ENCODE peak calls at places on chromosomes 12 and 14, in nine cellular contexts. One of them, this sample, is unnamed.

GRCh38 chr14:104239185-104239775 is 100.9 kb downstream of the KIF26A start:
- DNase-seq in NCI-H2029 treated with DMSO at 0.1 percent for 48 hours: no peak
- DNase-seq in stimulated activated CD8-positive, alpha-beta memory T cell treated with anti-CD3 and anti-CD28 coated beads, Interleukin-12 subunit alpha, Interleukin-12 subunit beta, amount 100 ng/mL, for 4 hours: no peak
- DNase-seq in T-helper 22 cell: no peak
- DNase-seq in stimulated activated CD4-positive, alpha-beta T cell treated with anti-CD3 and anti-CD28 coated beads, Interleukin-12 subunit alpha, Interleukin-12 subunit beta, amount 100 ng/mL, for 24 hours: no peak
- DNase-seq in RWPE1: no peak
- DNase-seq in bronchial epithelial cell: no peak
- DNase-seq in sciatic nerve: no peak
- DNase-seq in colonic mucosa: no peak
- DNase-seq in this sample: no peak

GRCh38 chr14:75831455-75831854 is 150.3 kb downstream of the TGFB3 start:
- DNase-seq in bronchial epithelial cell: peak
- DNase-seq in RWPE1: no peak
- DNase-seq in NCI-H2029 treated with DMSO at 0.1 percent for 48 hours: peak
- DNase-seq in sciatic nerve: peak
- DNase-seq in T-helper 22 cell: no peak
- DNase-seq in stimulated activated CD4-positive, alpha-beta T cell treated with anti-CD3 and anti-CD28 coated beads, Interleukin-12 subunit alpha, Interleukin-12 subunit beta, amount 100 ng/mL, for 24 hours: no peak
- DNase-seq in stimulated activated CD8-positive, alpha-beta memory T cell treated with anti-CD3 and anti-CD28 coated beads, Interleukin-12 subunit alpha, Interleukin-12 subunit beta, amount 100 ng/mL, for 4 hours: peak
- DNase-seq in colonic mucosa: peak
- DNase-seq in this sample: peak

GRCh38 chr14:44803239-44803905 is 158.4 kb downstream of the KLHL28 start:
- DNase-seq in bronchial epithelial cell: peak
- DNase-seq in colonic mucosa: no peak
- DNase-seq in stimulated activated CD4-positive, alpha-beta T cell treated with anti-CD3 and anti-CD28 coated beads, Interleukin-12 subunit alpha, Interleukin-12 subunit beta, amount 100 ng/mL, for 24 hours: no peak
- DNase-seq in sciatic nerve: no peak
- DNase-seq in stimulated activated CD8-positive, alpha-beta memory T cell treated with anti-CD3 and anti-CD28 coated beads, Interleukin-12 subunit alpha, Interleukin-12 subunit beta, amount 100 ng/mL, for 4 hours: no peak
- DNase-seq in RWPE1: peak
- DNase-seq in NCI-H2029 treated with DMSO at 0.1 percent for 48 hours: peak
- DNase-seq in T-helper 22 cell: no peak
- DNase-seq in this sample: peak

GRCh38 chr14:101503431-101504095 is 57.7 kb upstream of the DIO3 start:
- DNase-seq in stimulated activated CD4-positive, alpha-beta T cell treated with anti-CD3 and anti-CD28 coated beads, Interleukin-12 subunit alpha, Interleukin-12 subunit beta, amount 100 ng/mL, for 24 hours: no peak
- DNase-seq in colonic mucosa: no peak
- DNase-seq in NCI-H2029 treated with DMSO at 0.1 percent for 48 hours: no peak
- DNase-seq in bronchial epithelial cell: no peak
- DNase-seq in T-helper 22 cell: no peak
- DNase-seq in RWPE1: no peak
- DNase-seq in stimulated activated CD8-positive, alpha-beta memory T cell treated with anti-CD3 and anti-CD28 coated beads, Interleukin-12 subunit alpha, Interleukin-12 subunit beta, amount 100 ng/mL, for 4 hours: no peak
- DNase-seq in sciatic nerve: peak
- DNase-seq in this sample: no peak

GRCh38 chr14:50062438-50063039 is 53.8 kb downstream of the VCPKMT start:
- DNase-seq in stimulated activated CD8-positive, alpha-beta memory T cell treated with anti-CD3 and anti-CD28 coated beads, Interleukin-12 subunit alpha, Interleukin-12 subunit beta, amount 100 ng/mL, for 4 hours: peak
- DNase-seq in T-helper 22 cell: peak
- DNase-seq in RWPE1: peak
- DNase-seq in bronchial epithelial cell: peak
- DNase-seq in NCI-H2029 treated with DMSO at 0.1 percent for 48 hours: no peak
- DNase-seq in stimulated activated CD4-positive, alpha-beta T cell treated with anti-CD3 and anti-CD28 coated beads, Interleukin-12 subunit alpha, Interleukin-12 subunit beta, amount 100 ng/mL, for 24 hours: peak
- DNase-seq in sciatic nerve: peak
- DNase-seq in colonic mucosa: peak
- DNase-seq in this sample: no peak

GRCh38 chr14:56814468-56815074 is 4.3 kb upstream of the OTX2 start:
- DNase-seq in colonic mucosa: no peak
- DNase-seq in sciatic nerve: no peak
- DNase-seq in T-helper 22 cell: no peak
- DNase-seq in stimulated activated CD4-positive, alpha-beta T cell treated with anti-CD3 and anti-CD28 coated beads, Interleukin-12 subunit alpha, Interleukin-12 subunit beta, amount 100 ng/mL, for 24 hours: no peak
- DNase-seq in bronchial epithelial cell: no peak
- DNase-seq in stimulated activated CD8-positive, alpha-beta memory T cell treated with anti-CD3 and anti-CD28 coated beads, Interleukin-12 subunit alpha, Interleukin-12 subunit beta, amount 100 ng/mL, for 4 hours: no peak
- DNase-seq in RWPE1: no peak
- DNase-seq in NCI-H2029 treated with DMSO at 0.1 percent for 48 hours: no peak
- DNase-seq in this sample: no peak

GRCh38 chr12:2101798-2102197 is 49.0 kb downstream of the CACNA1C start:
- DNase-seq in stimulated activated CD4-positive, alpha-beta T cell treated with anti-CD3 and anti-CD28 coated beads, Interleukin-12 subunit alpha, Interleukin-12 subunit beta, amount 100 ng/mL, for 24 hours: no peak
- DNase-seq in sciatic nerve: peak
- DNase-seq in colonic mucosa: no peak
- DNase-seq in T-helper 22 cell: no peak
- DNase-seq in stimulated activated CD8-positive, alpha-beta memory T cell treated with anti-CD3 and anti-CD28 coated beads, Interleukin-12 subunit alpha, Interleukin-12 subunit beta, amount 100 ng/mL, for 4 hours: no peak
- DNase-seq in NCI-H2029 treated with DMSO at 0.1 percent for 48 hours: no peak
- DNase-seq in bronchial epithelial cell: no peak
- DNase-seq in RWPE1: no peak
- DNase-seq in this sample: no peak

GRCh38 chr14:93999573-93999972 is 2.5 kb downstream of the CCDC197 start:
- DNase-seq in RWPE1: no peak
- DNase-seq in sciatic nerve: no peak
- DNase-seq in colonic mucosa: no peak
- DNase-seq in bronchial epithelial cell: no peak
- DNase-seq in NCI-H2029 treated with DMSO at 0.1 percent for 48 hours: no peak
- DNase-seq in stimulated activated CD4-positive, alpha-beta T cell treated with anti-CD3 and anti-CD28 coated beads, Interleukin-12 subunit alpha, Interleukin-12 subunit beta, amount 100 ng/mL, for 24 hours: no peak
- DNase-seq in T-helper 22 cell: no peak
- DNase-seq in stimulated activated CD8-positive, alpha-beta memory T cell treated with anti-CD3 and anti-CD28 coated beads, Interleukin-12 subunit alpha, Interleukin-12 subunit beta, amount 100 ng/mL, for 4 hours: no peak
- DNase-seq in this sample: no peak

GRCh38 chr14:100673085-100673806 is 53.4 kb upstream of the DLK1 start:
- DNase-seq in stimulated activated CD4-positive, alpha-beta T cell treated with anti-CD3 and anti-CD28 coated beads, Interleukin-12 subunit alpha, Interleukin-12 subunit beta, amount 100 ng/mL, for 24 hours: no peak
- DNase-seq in RWPE1: no peak
- DNase-seq in NCI-H2029 treated with DMSO at 0.1 percent for 48 hours: peak
- DNase-seq in stimulated activated CD8-positive, alpha-beta memory T cell treated with anti-CD3 and anti-CD28 coated beads, Interleukin-12 subunit alpha, Interleukin-12 subunit beta, amount 100 ng/mL, for 4 hours: no peak
- DNase-seq in sciatic nerve: no peak
- DNase-seq in T-helper 22 cell: no peak
- DNase-seq in colonic mucosa: peak
- DNase-seq in bronchial epithelial cell: peak
- DNase-seq in this sample: no peak

GRCh38 chr12:129672110-129672509 is 231.7 kb downstream of the TMEM132D start:
- DNase-seq in stimulated activated CD8-positive, alpha-beta memory T cell treated with anti-CD3 and anti-CD28 coated beads, Interleukin-12 subunit alpha, Interleukin-12 subunit beta, amount 100 ng/mL, for 4 hours: no peak
- DNase-seq in RWPE1: no peak
- DNase-seq in bronchial epithelial cell: no peak
- DNase-seq in stimulated activated CD4-positive, alpha-beta T cell treated with anti-CD3 and anti-CD28 coated beads, Interleukin-12 subunit alpha, Interleukin-12 subunit beta, amount 100 ng/mL, for 24 hours: no peak
- DNase-seq in NCI-H2029 treated with DMSO at 0.1 percent for 48 hours: no peak
- DNase-seq in T-helper 22 cell: no peak
- DNase-seq in colonic mucosa: no peak
- DNase-seq in sciatic nerve: no peak
- DNase-seq in this sample: no peak

GRCh38 chr12:120909633-120910318 is 5.6 kb upstream of the SPPL3 start:
- DNase-seq in T-helper 22 cell: no peak
- DNase-seq in stimulated activated CD4-positive, alpha-beta T cell treated with anti-CD3 and anti-CD28 coated beads, Interleukin-12 subunit alpha, Interleukin-12 subunit beta, amount 100 ng/mL, for 24 hours: no peak
- DNase-seq in stimulated activated CD8-positive, alpha-beta memory T cell treated with anti-CD3 and anti-CD28 coated beads, Interleukin-12 subunit alpha, Interleukin-12 subunit beta, amount 100 ng/mL, for 4 hours: no peak
- DNase-seq in bronchial epithelial cell: peak
- DNase-seq in RWPE1: no peak
- DNase-seq in colonic mucosa: no peak
- DNase-seq in sciatic nerve: no peak
- DNase-seq in NCI-H2029 treated with DMSO at 0.1 percent for 48 hours: no peak
- DNase-seq in this sample: no peak

GRCh38 chr14:35405304-35405996 is 901 bp upstream of the NFKBIA start:
- DNase-seq in colonic mucosa: peak
- DNase-seq in RWPE1: no peak
- DNase-seq in bronchial epithelial cell: peak
- DNase-seq in T-helper 22 cell: no peak
- DNase-seq in sciatic nerve: no peak
- DNase-seq in stimulated activated CD8-positive, alpha-beta memory T cell treated with anti-CD3 and anti-CD28 coated beads, Interleukin-12 subunit alpha, Interleukin-12 subunit beta, amount 100 ng/mL, for 4 hours: no peak
- DNase-seq in NCI-H2029 treated with DMSO at 0.1 percent for 48 hours: peak
- DNase-seq in stimulated activated CD4-positive, alpha-beta T cell treated with anti-CD3 and anti-CD28 coated beads, Interleukin-12 subunit alpha, Interleukin-12 subunit beta, amount 100 ng/mL, for 24 hours: no peak
- DNase-seq in this sample: no peak

GRCh38 chr12:6285532-6286306 is 24.8 kb upstream of the PLEKHG6 start:
- DNase-seq in stimulated activated CD4-positive, alpha-beta T cell treated with anti-CD3 and anti-CD28 coated beads, Interleukin-12 subunit alpha, Interleukin-12 subunit beta, amount 100 ng/mL, for 24 hours: no peak
- DNase-seq in stimulated activated CD8-positive, alpha-beta memory T cell treated with anti-CD3 and anti-CD28 coated beads, Interleukin-12 subunit alpha, Interleukin-12 subunit beta, amount 100 ng/mL, for 4 hours: no peak
- DNase-seq in RWPE1: peak
- DNase-seq in sciatic nerve: no peak
- DNase-seq in NCI-H2029 treated with DMSO at 0.1 percent for 48 hours: no peak
- DNase-seq in colonic mucosa: no peak
- DNase-seq in bronchial epithelial cell: peak
- DNase-seq in T-helper 22 cell: no peak
- DNase-seq in this sample: no peak

GRCh38 chr14:96554315-96554910 is 52.2 kb downstream of the PAPOLA start:
- DNase-seq in colonic mucosa: no peak
- DNase-seq in NCI-H2029 treated with DMSO at 0.1 percent for 48 hours: no peak
- DNase-seq in bronchial epithelial cell: no peak
- DNase-seq in RWPE1: no peak
- DNase-seq in stimulated activated CD8-positive, alpha-beta memory T cell treated with anti-CD3 and anti-CD28 coated beads, Interleukin-12 subunit alpha, Interleukin-12 subunit beta, amount 100 ng/mL, for 4 hours: no peak
- DNase-seq in stimulated activated CD4-positive, alpha-beta T cell treated with anti-CD3 and anti-CD28 coated beads, Interleukin-12 subunit alpha, Interleukin-12 subunit beta, amount 100 ng/mL, for 24 hours: no peak
- DNase-seq in sciatic nerve: no peak
- DNase-seq in T-helper 22 cell: no peak
- DNase-seq in this sample: no peak

GRCh38 chr12:6205144-6205539 is 4.9 kb downstream of the CD9 start:
- DNase-seq in colonic mucosa: peak
- DNase-seq in T-helper 22 cell: no peak
- DNase-seq in sciatic nerve: no peak
- DNase-seq in RWPE1: no peak
- DNase-seq in NCI-H2029 treated with DMSO at 0.1 percent for 48 hours: no peak
- DNase-seq in stimulated activated CD8-positive, alpha-beta memory T cell treated with anti-CD3 and anti-CD28 coated beads, Interleukin-12 subunit alpha, Interleukin-12 subunit beta, amount 100 ng/mL, for 4 hours: no peak
- DNase-seq in stimulated activated CD4-positive, alpha-beta T cell treated with anti-CD3 and anti-CD28 coated beads, Interleukin-12 subunit alpha, Interleukin-12 subunit beta, amount 100 ng/mL, for 24 hours: no peak
- DNase-seq in bronchial epithelial cell: no peak
- DNase-seq in this sample: no peak

GRCh38 chr14:103141117-103141796 is 18.0 kb downstream of the TNFAIP2 start:
- DNase-seq in RWPE1: peak
- DNase-seq in stimulated activated CD4-positive, alpha-beta T cell treated with anti-CD3 and anti-CD28 coated beads, Interleukin-12 subunit alpha, Interleukin-12 subunit beta, amount 100 ng/mL, for 24 hours: no peak
- DNase-seq in stimulated activated CD8-positive, alpha-beta memory T cell treated with anti-CD3 and anti-CD28 coated beads, Interleukin-12 subunit alpha, Interleukin-12 subunit beta, amount 100 ng/mL, for 4 hours: no peak
- DNase-seq in colonic mucosa: peak
- DNase-seq in T-helper 22 cell: no peak
- DNase-seq in NCI-H2029 treated with DMSO at 0.1 percent for 48 hours: peak
- DNase-seq in sciatic nerve: no peak
- DNase-seq in bronchial epithelial cell: no peak
- DNase-seq in this sample: no peak

GRCh38 chr12:91482231-91482630 is 299.6 kb upstream of the DCN start:
- DNase-seq in RWPE1: no peak
- DNase-seq in NCI-H2029 treated with DMSO at 0.1 percent for 48 hours: no peak
- DNase-seq in stimulated activated CD4-positive, alpha-beta T cell treated with anti-CD3 and anti-CD28 coated beads, Interleukin-12 subunit alpha, Interleukin-12 subunit beta, amount 100 ng/mL, for 24 hours: no peak
- DNase-seq in bronchial epithelial cell: no peak
- DNase-seq in stimulated activated CD8-positive, alpha-beta memory T cell treated with anti-CD3 and anti-CD28 coated beads, Interleukin-12 subunit alpha, Interleukin-12 subunit beta, amount 100 ng/mL, for 4 hours: no peak
- DNase-seq in colonic mucosa: no peak
- DNase-seq in T-helper 22 cell: no peak
- DNase-seq in sciatic nerve: no peak
- DNase-seq in this sample: no peak

GRCh38 chr14:103802353-103802752 is 45.0 kb downstream of the PPP1R13B start:
- DNase-seq in bronchial epithelial cell: peak
- DNase-seq in stimulated activated CD8-positive, alpha-beta memory T cell treated with anti-CD3 and anti-CD28 coated beads, Interleukin-12 subunit alpha, Interleukin-12 subunit beta, amount 100 ng/mL, for 4 hours: no peak
- DNase-seq in RWPE1: peak
- DNase-seq in stimulated activated CD4-positive, alpha-beta T cell treated with anti-CD3 and anti-CD28 coated beads, Interleukin-12 subunit alpha, Interleukin-12 subunit beta, amount 100 ng/mL, for 24 hours: no peak
- DNase-seq in colonic mucosa: no peak
- DNase-seq in NCI-H2029 treated with DMSO at 0.1 percent for 48 hours: no peak
- DNase-seq in T-helper 22 cell: no peak
- DNase-seq in sciatic nerve: no peak
- DNase-seq in this sample: no peak

GRCh38 chr14:39175445-39176262 is 600 bp downstream of the PNN start:
- DNase-seq in sciatic nerve: no peak
- DNase-seq in stimulated activated CD4-positive, alpha-beta T cell treated with anti-CD3 and anti-CD28 coated beads, Interleukin-12 subunit alpha, Interleukin-12 subunit beta, amount 100 ng/mL, for 24 hours: peak
- DNase-seq in NCI-H2029 treated with DMSO at 0.1 percent for 48 hours: no peak
- DNase-seq in colonic mucosa: peak
- DNase-seq in stimulated activated CD8-positive, alpha-beta memory T cell treated with anti-CD3 and anti-CD28 coated beads, Interleukin-12 subunit alpha, Interleukin-12 subunit beta, amount 100 ng/mL, for 4 hours: no peak
- DNase-seq in T-helper 22 cell: no peak
- DNase-seq in bronchial epithelial cell: peak
- DNase-seq in RWPE1: peak
- DNase-seq in this sample: no peak

GRCh38 chr12:75481013-75481705 is 604 bp downstream of the GLIPR1 start:
- DNase-seq in colonic mucosa: no peak
- DNase-seq in T-helper 22 cell: no peak
- DNase-seq in stimulated activated CD8-positive, alpha-beta memory T cell treated with anti-CD3 and anti-CD28 coated beads, Interleukin-12 subunit alpha, Interleukin-12 subunit beta, amount 100 ng/mL, for 4 hours: no peak
- DNase-seq in RWPE1: no peak
- DNase-seq in stimulated activated CD4-positive, alpha-beta T cell treated with anti-CD3 and anti-CD28 coated beads, Interleukin-12 subunit alpha, Interleukin-12 subunit beta, amount 100 ng/mL, for 24 hours: no peak
- DNase-seq in NCI-H2029 treated with DMSO at 0.1 percent for 48 hours: no peak
- DNase-seq in sciatic nerve: no peak
- DNase-seq in bronchial epithelial cell: no peak
- DNase-seq in this sample: no peak

GRCh38 chr14:82951171-82951570 is 1417.5 kb upstream of the SEL1L start:
- DNase-seq in sciatic nerve: no peak
- DNase-seq in RWPE1: no peak
- DNase-seq in colonic mucosa: no peak
- DNase-seq in T-helper 22 cell: no peak
- DNase-seq in NCI-H2029 treated with DMSO at 0.1 percent for 48 hours: no peak
- DNase-seq in bronchial epithelial cell: no peak
- DNase-seq in stimulated activated CD8-positive, alpha-beta memory T cell treated with anti-CD3 and anti-CD28 coated beads, Interleukin-12 subunit alpha, Interleukin-12 subunit beta, amount 100 ng/mL, for 4 hours: no peak
- DNase-seq in stimulated activated CD4-positive, alpha-beta T cell treated with anti-CD3 and anti-CD28 coated beads, Interleukin-12 subunit alpha, Interleukin-12 subunit beta, amount 100 ng/mL, for 24 hours: no peak
- DNase-seq in this sample: no peak

GRCh38 chr12:52776435-52776834 is 710 bp downstream of the KRT76 start:
- DNase-seq in colonic mucosa: no peak
- DNase-seq in stimulated activated CD8-positive, alpha-beta memory T cell treated with anti-CD3 and anti-CD28 coated beads, Interleukin-12 subunit alpha, Interleukin-12 subunit beta, amount 100 ng/mL, for 4 hours: no peak
- DNase-seq in T-helper 22 cell: no peak
- DNase-seq in bronchial epithelial cell: no peak
- DNase-seq in NCI-H2029 treated with DMSO at 0.1 percent for 48 hours: no peak
- DNase-seq in RWPE1: no peak
- DNase-seq in stimulated activated CD4-positive, alpha-beta T cell treated with anti-CD3 and anti-CD28 coated beads, Interleukin-12 subunit alpha, Interleukin-12 subunit beta, amount 100 ng/mL, for 24 hours: no peak
- DNase-seq in sciatic nerve: no peak
- DNase-seq in this sample: no peak

GRCh38 chr12:111767362-111768158 is 827 bp downstream of the ALDH2 start:
- DNase-seq in RWPE1: peak
- DNase-seq in stimulated activated CD4-positive, alpha-beta T cell treated with anti-CD3 and anti-CD28 coated beads, Interleukin-12 subunit alpha, Interleukin-12 subunit beta, amount 100 ng/mL, for 24 hours: no peak
- DNase-seq in T-helper 22 cell: no peak
- DNase-seq in bronchial epithelial cell: peak
- DNase-seq in NCI-H2029 treated with DMSO at 0.1 percent for 48 hours: no peak
- DNase-seq in sciatic nerve: no peak
- DNase-seq in stimulated activated CD8-positive, alpha-beta memory T cell treated with anti-CD3 and anti-CD28 coated beads, Interleukin-12 subunit alpha, Interleukin-12 subunit beta, amount 100 ng/mL, for 4 hours: no peak
- DNase-seq in colonic mucosa: peak
- DNase-seq in this sample: no peak

GRCh38 chr14:44962573-44963528 is 861 bp downstream of the TOGARAM1 start:
- DNase-seq in bronchial epithelial cell: peak
- DNase-seq in stimulated activated CD4-positive, alpha-beta T cell treated with anti-CD3 and anti-CD28 coated beads, Interleukin-12 subunit alpha, Interleukin-12 subunit beta, amount 100 ng/mL, for 24 hours: peak
- DNase-seq in stimulated activated CD8-positive, alpha-beta memory T cell treated with anti-CD3 and anti-CD28 coated beads, Interleukin-12 subunit alpha, Interleukin-12 subunit beta, amount 100 ng/mL, for 4 hours: no peak
- DNase-seq in T-helper 22 cell: no peak
- DNase-seq in NCI-H2029 treated with DMSO at 0.1 percent for 48 hours: no peak
- DNase-seq in colonic mucosa: peak
- DNase-seq in sciatic nerve: peak
- DNase-seq in RWPE1: peak
- DNase-seq in this sample: peak

GRCh38 chr12:47990351-47991105 is 13.7 kb downstream of the COL2A1 start:
- DNase-seq in T-helper 22 cell: peak
- DNase-seq in stimulated activated CD8-positive, alpha-beta memory T cell treated with anti-CD3 and anti-CD28 coated beads, Interleukin-12 subunit alpha, Interleukin-12 subunit beta, amount 100 ng/mL, for 4 hours: no peak
- DNase-seq in RWPE1: no peak
- DNase-seq in NCI-H2029 treated with DMSO at 0.1 percent for 48 hours: no peak
- DNase-seq in bronchial epithelial cell: no peak
- DNase-seq in sciatic nerve: no peak
- DNase-seq in colonic mucosa: no peak
- DNase-seq in stimulated activated CD4-positive, alpha-beta T cell treated with anti-CD3 and anti-CD28 coated beads, Interleukin-12 subunit alpha, Interleukin-12 subunit beta, amount 100 ng/mL, for 24 hours: no peak
- DNase-seq in this sample: no peak

GRCh38 chr12:49322708-49323523 is at the start of gene TROAP:
- DNase-seq in stimulated activated CD4-positive, alpha-beta T cell treated with anti-CD3 and anti-CD28 coated beads, Interleukin-12 subunit alpha, Interleukin-12 subunit beta, amount 100 ng/mL, for 24 hours: peak
- DNase-seq in bronchial epithelial cell: peak
- DNase-seq in RWPE1: peak
- DNase-seq in colonic mucosa: peak
- DNase-seq in sciatic nerve: peak
- DNase-seq in T-helper 22 cell: peak
- DNase-seq in NCI-H2029 treated with DMSO at 0.1 percent for 48 hours: peak
- DNase-seq in stimulated activated CD8-positive, alpha-beta memory T cell treated with anti-CD3 and anti-CD28 coated beads, Interleukin-12 subunit alpha, Interleukin-12 subunit beta, amount 100 ng/mL, for 4 hours: peak
- DNase-seq in this sample: peak

This sample was measured in astrocyte of the cerebellum.